ENCODE peak calls at places on chromosomes 12 and 14, in eight cellular contexts. B is psoas muscle; Y is heart left ventricle; N is heart right ventricle; I is CD8-positive, alpha-beta memory T cell; H is GM23338; G is brain microvascular endothelial cell; C is H9. X is an unnamed sample.

GRCh38 chr12:40733871-40734270 is 41.6 kb downstream of the CNTN1 start:
- DNase-seq in G (no peak), B (no peak), I (no peak), H (no peak), N (no peak), Y (no peak), C (no peak), X (no peak)

GRCh38 chr14:85093631-85094330 is 436.2 kb upstream of the FLRT2 start:
- DNase-seq in H (no peak), I (no peak), C (no peak), G (no peak), Y (no peak), B (no peak), N (no peak), X (no peak)

GRCh38 chr14:80260649-80261048 is 49.3 kb upstream of the DIO2 start:
- DNase-seq in N (peak; percentile 5), I (no peak), Y (no peak), H (no peak), C (no peak), G (no peak), B (no peak), X (no peak)

GRCh38 chr14:63275611-63276010 is 43.1 kb downstream of the GPHB5 start:
- DNase-seq in C (no peak), Y (no peak), G (no peak), B (no peak), H (peak; percentile 5), N (no peak), I (no peak), X (no peak)

GRCh38 chr14:23056257-23056955 is 914 bp downstream of the CDH24 start:
- DNase-seq in Y (peak; percentile 81), N (peak; percentile 54), I (peak; percentile 59), G (peak; percentile 47), C (peak; percentile 87), B (peak; percentile 71), H (peak; percentile 87), X (peak; percentile 68)

GRCh38 chr14:50943943-50944646 is at the start of gene PYGL:
- DNase-seq in N (peak; percentile 60), H (peak; percentile 89), G (peak; percentile 47), Y (peak; percentile 89), I (no peak), B (peak; percentile 82), C (peak; percentile 81), X (peak; percentile 74)

GRCh38 chr12:132344601-132345000 is 15.2 kb upstream of the GALNT9 start:
- DNase-seq in H (no peak), G (no peak), B (no peak), N (no peak), C (no peak), Y (no peak), I (no peak), X (no peak)

GRCh38 chr14:31990959-31991541 is 86.1 kb upstream of the ARHGAP5 start:
- DNase-seq in G (no peak), B (no peak), I (no peak), Y (no peak), C (no peak), N (no peak), H (no peak), X (no peak)

GRCh38 chr14:63027719-63028118 is 17.5 kb downstream of the KCNH5 start:
- DNase-seq in B (no peak), H (no peak), I (no peak), C (no peak), Y (no peak), N (no peak), G (no peak), X (no peak)

GRCh38 chr12:132125736-132126135 is 18.4 kb downstream of the DDX51 start:
- DNase-seq in G (no peak), I (no peak), N (no peak), B (no peak), Y (no peak), C (peak; percentile 26), H (no peak), X (no peak)

GRCh38 chr14:76324133-76324532 is 51.8 kb upstream of the ESRRB start:
- DNase-seq in B (no peak), I (no peak), G (no peak), H (no peak), N (no peak), Y (no peak), C (no peak), X (no peak)

GRCh38 chr12:43676183-43676813 is 82.3 kb downstream of the PUS7L start:
- DNase-seq in N (no peak), Y (no peak), H (peak; percentile 60), B (no peak), I (no peak), C (peak; percentile 52), G (no peak), X (peak; percentile 24)

GRCh38 chr14:89695846-89696245 is 258.7 kb downstream of the EFCAB11 start:
- DNase-seq in H (no peak), I (no peak), Y (no peak), B (no peak), G (no peak), C (no peak), N (no peak), X (no peak)

GRCh38 chr12:122139266-122139665 is 34.8 kb downstream of the IL31 start:
- DNase-seq in I (no peak), C (no peak), G (no peak), B (no peak), H (no peak), Y (no peak), N (no peak), X (no peak)

GRCh38 chr14:42420071-42420470 is 813.4 kb downstream of the LRFN5 start:
- DNase-seq in G (no peak), I (no peak), H (no peak), N (no peak), B (no peak), C (no peak), Y (no peak), X (no peak)

DNA sequence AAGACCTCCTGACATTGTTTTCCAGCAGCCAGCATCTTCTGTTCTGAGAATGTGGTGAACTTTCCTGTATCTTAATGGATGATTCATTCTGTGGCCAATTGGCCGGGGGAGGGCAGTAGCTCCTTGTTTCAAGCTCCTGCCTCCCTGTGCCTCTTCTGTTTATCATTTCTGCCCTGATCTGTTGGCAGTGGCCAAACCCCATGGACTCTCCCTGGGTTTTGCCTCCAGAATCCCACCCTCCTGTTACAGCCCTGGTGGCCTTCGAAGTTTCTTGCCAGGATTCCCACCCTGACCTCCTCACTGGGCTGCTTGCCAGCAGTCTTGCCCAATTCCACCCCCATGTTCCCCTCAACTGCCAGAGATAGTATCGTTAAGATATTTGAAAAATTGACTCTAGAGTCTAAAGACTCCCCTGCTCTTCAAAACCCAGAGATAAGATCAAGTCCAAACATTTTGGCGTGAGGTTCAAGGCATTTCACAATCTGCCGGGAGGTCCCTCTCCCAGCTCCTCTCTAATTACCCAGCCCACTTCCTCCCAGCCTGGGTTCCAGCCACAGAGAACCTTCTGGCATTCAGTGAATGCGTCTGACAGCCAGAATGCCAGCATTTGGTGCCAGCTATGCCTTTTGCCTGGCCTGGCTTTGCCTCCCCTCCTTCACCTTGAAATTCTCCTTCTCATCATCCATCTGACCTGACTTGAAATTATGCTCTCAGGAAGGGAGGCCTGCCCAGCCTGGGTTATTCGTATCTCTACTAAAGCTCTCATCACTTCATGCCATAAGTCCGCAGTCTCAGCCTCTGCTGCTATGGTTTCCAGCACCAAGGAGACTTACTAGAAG is 37.7 kb upstream of the TXNRD1 start:
- DNase-seq in Y (peak; percentile 64), G (peak; percentile 96), I (no peak), H (no peak), B (peak; percentile 75), C (no peak), N (peak; percentile 44), X (peak; percentile 68)
- H3K27ac ChIP-seq in Y (peak overlapping the region; percentile 87), G (peak overlapping the region; percentile 87), I (no peak overlapping the region), H (no peak overlapping the region), B (peak overlapping the region; percentile 58), C (no peak overlapping the region), N (peak overlapping the region; percentile 64), X (peak overlapping the region; percentile 35)

DNA sequence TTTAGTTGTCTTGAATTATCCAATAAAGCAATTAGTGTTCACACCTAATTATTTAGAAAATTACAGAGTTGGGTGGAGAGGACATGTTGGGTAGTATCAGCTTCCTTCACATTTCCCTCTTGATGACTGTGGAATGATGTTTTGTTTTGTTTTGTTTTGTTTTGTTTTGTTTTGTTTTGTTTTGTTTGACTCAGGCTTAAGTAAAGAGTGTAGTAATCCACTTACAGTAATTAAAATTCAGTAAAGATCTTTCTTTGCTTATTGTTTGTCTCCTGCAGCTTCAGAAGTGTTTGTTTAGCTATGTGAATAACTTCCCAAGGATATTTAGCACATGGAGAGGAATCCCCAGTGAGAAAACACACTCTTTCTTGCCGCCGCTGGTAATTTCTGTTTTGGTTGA is 59.7 kb downstream of the DAAM1 start:
- DNase-seq in I (no peak), G (no peak), B (no peak), H (no peak), C (no peak), Y (no peak), N (no peak), X (no peak)
- H3K27ac ChIP-seq in I (no peak overlapping the region), G (no peak overlapping the region), B (no peak overlapping the region), H (no peak overlapping the region), C (no peak overlapping the region), Y (peak overlapping the region; percentile 9), N (peak overlapping the region; percentile 37), X (no peak overlapping the region)

GRCh38 chr14:71361335-71361734 is 454.1 kb downstream of the PCNX1 start:
- DNase-seq in N (no peak), H (no peak), B (no peak), C (no peak), I (no peak), G (peak; percentile 58), Y (no peak), X (no peak)

GRCh38 chr14:71358209-71358931 is 451.1 kb downstream of the PCNX1 start:
- DNase-seq in B (no peak), N (no peak), I (no peak), G (no peak), C (no peak), H (no peak), Y (no peak), X (no peak)

GRCh38 chr14:71362282-71362681 is 455.0 kb downstream of the PCNX1 start:
- DNase-seq in H (peak; percentile 37), I (no peak), Y (no peak), N (no peak), B (no peak), C (no peak), G (no peak), X (no peak)

GRCh38 chr14:71361874-71362273 is 454.6 kb downstream of the PCNX1 start:
- DNase-seq in I (no peak), G (no peak), H (no peak), B (no peak), Y (no peak), N (no peak), C (no peak), X (no peak)

GRCh38 chr14:71359823-71360222 is 452.6 kb downstream of the PCNX1 start:
- DNase-seq in Y (no peak), N (no peak), H (no peak), C (no peak), B (no peak), I (no peak), G (no peak), X (no peak)
- H3K27ac ChIP-seq in Y (no peak overlapping the region), N (no peak overlapping the region), H (no peak overlapping the region), C (no peak overlapping the region), B (no peak overlapping the region), I (no peak overlapping the region), G (no peak overlapping the region), X (no peak overlapping the region)

DNA sequence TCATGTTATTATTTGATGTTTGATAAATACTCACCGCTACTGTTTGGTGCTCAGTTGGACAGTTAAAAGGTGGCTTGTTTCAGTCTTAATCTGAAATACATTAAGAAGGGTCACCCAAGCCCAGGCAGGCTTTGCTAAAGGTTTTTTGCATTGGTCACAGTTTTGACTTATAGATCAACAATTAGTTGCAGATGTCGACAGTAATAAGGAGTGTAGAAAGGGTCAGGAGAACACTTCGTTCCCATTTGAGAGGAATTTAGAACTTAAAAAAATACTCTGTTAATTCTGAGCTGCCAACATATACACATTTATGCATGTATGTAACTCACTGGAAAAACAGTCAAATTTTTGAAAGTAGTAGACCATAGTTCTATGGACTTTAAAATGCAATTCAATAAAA is 130.3 kb downstream of the TMEM30B start:
- DNase-seq in C (no peak), B (no peak), G (no peak), Y (no peak), N (no peak), H (no peak), I (no peak), X (no peak)
- H3K27ac ChIP-seq in C (no peak overlapping the region), B (no peak overlapping the region), G (peak overlapping the region; percentile 55), Y (no peak overlapping the region), N (no peak overlapping the region), H (no peak overlapping the region), I (no peak overlapping the region), X (no peak overlapping the region)